ENCODE peak calls at places on chromosomes 13 and 19, in four cellular contexts. One of them, this sample, is unnamed.

GRCh38 chr13:114062754-114063153 is 69.7 kb downstream of the RASA3 start:
- DNase-seq in K562: no peak
- DNase-seq in HepG2: no peak
- DNase-seq in H1: no peak
- DNase-seq in this sample: no peak

GRCh38 chr13:22517544-22517943 is 663.2 kb upstream of the SGCG start:
- DNase-seq in H1: no peak
- DNase-seq in K562: no peak
- DNase-seq in HepG2: no peak
- DNase-seq in this sample: no peak

GRCh38 chr13:50543767-50544166 is 299.7 kb downstream of the DLEU7 start:
- DNase-seq in HepG2: no peak
- DNase-seq in K562: no peak
- DNase-seq in H1: no peak
- DNase-seq in this sample: no peak

GRCh38 chr13:75120071-75120470 is 361.9 kb downstream of the TBC1D4 start:
- DNase-seq in K562: no peak
- DNase-seq in HepG2: no peak
- DNase-seq in H1: no peak
- DNase-seq in this sample: no peak

GRCh38 chr13:110646442-110647364 is 31.4 kb downstream of the NAXD start:
- DNase-seq in HepG2: no peak
- DNase-seq in K562: no peak
- DNase-seq in H1: no peak
- DNase-seq in this sample: no peak

GRCh38 chr13:98563071-98563470 is 13.8 kb downstream of the STK24 start:
- DNase-seq in H1: no peak
- DNase-seq in K562: no peak
- DNase-seq in HepG2: no peak
- DNase-seq in this sample: no peak

GRCh38 chr19:13864223-13864512 is 12.8 kb upstream of the NANOS3 start:
- DNase-seq in K562: no peak
- DNase-seq in HepG2: no peak
- DNase-seq in H1: peak
- DNase-seq in this sample: no peak

GRCh38 chr19:13723206-13723605 is 41.1 kb upstream of the MRI1 start:
- DNase-seq in HepG2: no peak
- DNase-seq in H1: no peak
- DNase-seq in K562: no peak
- DNase-seq in this sample: no peak

GRCh38 chr13:30339721-30340366 is 32.5 kb upstream of the KATNAL1 start:
- DNase-seq in HepG2: no peak
- DNase-seq in K562: no peak
- DNase-seq in H1: no peak
- DNase-seq in this sample: no peak

GRCh38 chr13:99693351-99693750 is 192.1 kb downstream of the TM9SF2 start:
- DNase-seq in K562: no peak
- DNase-seq in H1: no peak
- DNase-seq in HepG2: no peak
- DNase-seq in this sample: no peak

GRCh38 chr13:32056316-32056715 is 24.7 kb downstream of the FRY start:
- DNase-seq in HepG2: no peak
- DNase-seq in H1: no peak
- DNase-seq in K562: no peak
- DNase-seq in this sample: no peak

GRCh38 chr19:54415208-54415900 is at the start of gene TTYH1:
- DNase-seq in K562: peak
- DNase-seq in H1: peak
- DNase-seq in HepG2: no peak
- DNase-seq in this sample: no peak

GRCh38 chr13:99431927-99432636 is 69.2 kb upstream of the TM9SF2 start:
- DNase-seq in HepG2: no peak
- DNase-seq in H1: no peak
- DNase-seq in K562: no peak
- DNase-seq in this sample: no peak

GRCh38 chr13:22375151-22375550 is 704.3 kb downstream of the FGF9 start:
- DNase-seq in K562: no peak
- DNase-seq in HepG2: no peak
- DNase-seq in H1: no peak
- DNase-seq in this sample: no peak

GRCh38 chr13:19665427-19665859 is 32.0 kb downstream of the MPHOSPH8 start:
- DNase-seq in H1: no peak
- DNase-seq in K562: no peak
- DNase-seq in HepG2: no peak
- DNase-seq in this sample: no peak

GRCh38 chr13:112877976-112878955 is 90.7 kb upstream of the MCF2L start:
- DNase-seq in H1: no peak
- DNase-seq in HepG2: no peak
- DNase-seq in K562: no peak
- DNase-seq in this sample: no peak

GRCh38 chr13:53260594-53260993 is 232.0 kb downstream of the OLFM4 start:
- DNase-seq in H1: no peak
- DNase-seq in K562: no peak
- DNase-seq in HepG2: no peak
- DNase-seq in this sample: no peak

GRCh38 chr19:31340059-31341025 is 8.9 kb downstream of the TSHZ3 start:
- DNase-seq in K562: no peak
- DNase-seq in HepG2: no peak
- DNase-seq in H1: peak
- DNase-seq in this sample: no peak

GRCh38 chr19:55406869-55407624 is 541 bp downstream of the UBE2S start:
- DNase-seq in HepG2: no peak
- DNase-seq in H1: no peak
- DNase-seq in K562: peak
- DNase-seq in this sample: peak

GRCh38 chr13:72726721-72727416 is 560 bp downstream of the MZT1 start:
- DNase-seq in K562: peak
- DNase-seq in HepG2: peak
- DNase-seq in H1: no peak
- DNase-seq in this sample: no peak

GRCh38 chr13:39663508-39663907 is 8.0 kb downstream of the COG6 start:
- DNase-seq in K562: no peak
- DNase-seq in H1: no peak
- DNase-seq in HepG2: no peak
- DNase-seq in this sample: no peak

GRCh38 chr13:34678154-34678553 is 263.9 kb upstream of the NBEA start:
- DNase-seq in K562: no peak
- DNase-seq in HepG2: peak
- DNase-seq in H1: no peak
- DNase-seq in this sample: peak

GRCh38 chr19:55626350-55626749 is 2.0 kb upstream of the ZNF784 start:
- DNase-seq in K562: no peak
- DNase-seq in H1: no peak
- DNase-seq in HepG2: no peak
- DNase-seq in this sample: no peak

GRCh38 chr19:34475026-34475974 is 6.3 kb upstream of the WTIP start:
- DNase-seq in K562: no peak
- DNase-seq in H1: no peak
- DNase-seq in HepG2: no peak
- DNase-seq in this sample: peak

GRCh38 chr19:17968376-17968775 is 1.5 kb downstream of the KCNN1 start:
- DNase-seq in H1: no peak
- DNase-seq in K562: no peak
- DNase-seq in HepG2: no peak
- DNase-seq in this sample: no peak

GRCh38 chr19:12995596-12996541 is 594 bp downstream of the NFIX start:
- DNase-seq in K562: peak
- DNase-seq in HepG2: no peak
- DNase-seq in H1: no peak
- DNase-seq in this sample: peak

GRCh38 chr19:3604227-3604986 is 2.3 kb downstream of the TBXA2R start:
- DNase-seq in HepG2: no peak
- DNase-seq in H1: no peak
- DNase-seq in K562: no peak
- DNase-seq in this sample: no peak

GRCh38 chr13:64877176-64877575 is 2353.0 kb downstream of the PCDH9 start:
- DNase-seq in H1: no peak
- DNase-seq in HepG2: no peak
- DNase-seq in K562: no peak
- DNase-seq in this sample: no peak

GRCh38 chr19:10334340-10335148 is 1.2 kb upstream of the RAVER1 start:
- DNase-seq in HepG2: peak
- DNase-seq in H1: peak
- DNase-seq in K562: peak
- DNase-seq in this sample: peak
- TF ChIP-seq JUN in HepG2: no peak
- TF ChIP-seq JUN in H1: no peak
- TF ChIP-seq JUN in K562: peak
- TF ChIP-seq JUN in this sample: no peak

GRCh38 chr13:28429685-28430290 is 65.1 kb downstream of the FLT1 start:
- DNase-seq in K562: no peak
- DNase-seq in HepG2: no peak
- DNase-seq in H1: no peak
- DNase-seq in this sample: no peak
- TF ChIP-seq POLR2AphosphoS5 in K562: no peak
- TF ChIP-seq POLR2AphosphoS5 in HepG2: no peak
- TF ChIP-seq POLR2AphosphoS5 in H1: peak
- TF ChIP-seq POLR2AphosphoS5 in this sample: no peak

GRCh38 chr19:7228935-7229541 is 65.2 kb downstream of the INSR start:
- DNase-seq in HepG2: no peak
- DNase-seq in H1: no peak
- DNase-seq in K562: no peak
- DNase-seq in this sample: no peak
- TF ChIP-seq JUN in HepG2: no peak
- TF ChIP-seq JUN in H1: no peak
- TF ChIP-seq JUN in K562: no peak
- TF ChIP-seq JUN in this sample: no peak

DNA sequence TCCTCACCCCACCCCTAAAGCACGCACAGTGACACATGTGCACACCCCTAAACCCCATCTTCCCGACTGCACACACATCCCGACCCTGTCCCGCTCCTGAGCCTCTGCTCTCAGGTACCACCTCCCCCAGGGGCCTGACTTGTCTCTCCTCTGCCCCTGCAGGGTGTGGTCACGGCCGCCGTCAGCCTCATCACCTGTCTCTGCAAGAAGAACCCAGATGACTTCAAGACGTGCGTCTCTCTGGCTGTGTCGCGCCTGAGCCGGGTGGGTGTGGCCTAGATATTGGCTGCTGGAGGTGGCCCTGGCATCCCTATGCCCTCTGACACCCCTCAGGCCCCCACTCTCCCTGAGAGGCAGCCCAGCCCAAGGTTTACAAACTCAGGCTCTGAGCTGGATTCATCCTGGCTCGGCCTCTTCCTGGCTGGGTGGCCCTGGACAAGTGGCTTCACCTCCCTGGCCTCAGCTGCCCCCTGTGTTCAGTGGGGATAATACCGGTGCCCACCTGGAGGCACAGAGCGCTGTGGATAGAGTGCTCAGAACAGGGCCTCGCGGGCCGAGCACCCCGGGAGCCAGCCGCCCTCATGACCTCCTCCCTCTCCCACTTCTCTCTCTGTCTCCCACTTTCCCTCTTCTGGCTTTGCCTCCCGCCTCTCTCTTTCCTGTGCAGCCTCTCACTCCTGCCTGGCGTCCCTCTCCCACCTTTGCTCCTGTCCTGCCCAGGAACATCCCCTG is 20.1 kb downstream of the FUZ start:
- DNase-seq in K562: no peak
- DNase-seq in HepG2: no peak
- DNase-seq in H1: no peak
- DNase-seq in this sample: no peak
- TF ChIP-seq POLR2AphosphoS5 in K562: no peak
- TF ChIP-seq POLR2AphosphoS5 in HepG2: no peak
- TF ChIP-seq POLR2AphosphoS5 in H1: no peak
- TF ChIP-seq POLR2AphosphoS5 in this sample: no peak

GRCh38 chr13:44576396-44577235 is 486 bp upstream of the TSC22D1 start:
- DNase-seq in H1: no peak
- DNase-seq in HepG2: no peak
- DNase-seq in K562: peak
- DNase-seq in this sample: no peak
- TF ChIP-seq JUN in H1: no peak
- TF ChIP-seq JUN in HepG2: no peak
- TF ChIP-seq JUN in K562: no peak
- TF ChIP-seq JUN in this sample: no peak

GRCh38 chr13:101520672-101521071 is 68.2 kb downstream of the ITGBL1 start:
- DNase-seq in H1: no peak
- DNase-seq in K562: no peak
- DNase-seq in HepG2: no peak
- DNase-seq in this sample: peak
- TF ChIP-seq POLR2AphosphoS5 in H1: no peak
- TF ChIP-seq POLR2AphosphoS5 in K562: no peak
- TF ChIP-seq POLR2AphosphoS5 in HepG2: no peak
- TF ChIP-seq POLR2AphosphoS5 in this sample: peak

DNA sequence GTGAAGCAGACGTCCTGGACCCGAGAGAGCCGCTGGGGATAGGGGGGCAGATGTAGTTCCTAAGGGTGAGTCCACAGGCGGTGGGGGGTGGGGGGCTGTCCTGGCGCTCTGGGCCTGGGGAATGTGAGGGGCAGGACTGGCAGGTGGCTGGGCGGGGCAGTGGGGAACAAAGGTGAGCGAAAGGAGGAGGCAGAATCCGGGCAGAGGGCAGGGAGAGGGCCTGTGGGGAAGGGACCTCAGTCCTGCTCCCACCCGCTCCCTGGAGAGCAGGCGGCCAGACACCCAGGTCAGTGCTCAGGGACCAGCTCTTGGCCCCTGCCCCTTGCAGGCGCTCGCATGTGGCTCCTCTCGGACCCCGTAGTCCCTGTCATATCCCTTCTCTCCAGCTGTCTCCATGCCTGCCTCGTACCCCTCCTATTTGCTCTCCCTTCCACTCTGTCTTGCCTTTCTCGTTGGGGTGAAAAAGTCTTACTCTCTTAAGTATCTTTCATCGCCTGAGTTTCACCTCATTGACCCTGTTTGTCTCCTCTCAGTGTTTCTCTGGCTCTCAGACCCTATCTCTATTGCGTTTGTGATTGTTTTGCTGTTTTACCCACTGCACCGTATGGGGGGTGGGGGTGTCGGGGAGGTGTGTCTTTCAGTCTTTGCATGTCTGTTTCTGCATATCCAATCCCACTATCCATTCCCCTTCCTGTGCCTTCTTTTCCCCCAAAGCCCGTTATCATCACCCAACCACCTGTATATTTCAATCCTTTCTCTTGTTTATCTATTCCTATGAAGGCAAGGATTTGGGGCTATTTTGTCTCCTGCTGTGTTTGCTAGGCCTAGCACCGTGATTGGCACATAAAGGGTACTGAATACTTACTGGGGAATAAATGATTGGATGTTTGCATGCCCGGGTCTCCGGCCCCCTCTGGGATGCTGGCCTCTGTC is 5.8 kb downstream of the SPHK2 start:
- DNase-seq in K562: peak
- DNase-seq in HepG2: no peak
- DNase-seq in H1: no peak
- DNase-seq in this sample: no peak
- TF ChIP-seq JUN in K562: no peak
- TF ChIP-seq JUN in HepG2: no peak
- TF ChIP-seq JUN in H1: no peak
- TF ChIP-seq JUN in this sample: no peak

GRCh38 chr19:40798223-40798996 is 581 bp upstream of the EGLN2 start:
- DNase-seq in HepG2: peak
- DNase-seq in K562: peak
- DNase-seq in H1: peak
- DNase-seq in this sample: peak
- TF ChIP-seq POLR2AphosphoS5 in HepG2: peak
- TF ChIP-seq POLR2AphosphoS5 in K562: no peak
- TF ChIP-seq POLR2AphosphoS5 in H1: peak
- TF ChIP-seq POLR2AphosphoS5 in this sample: no peak

GRCh38 chr13:95226476-95226875 is 74.8 kb downstream of the ABCC4 start:
- DNase-seq in H1: no peak
- DNase-seq in HepG2: no peak
- DNase-seq in K562: peak
- DNase-seq in this sample: no peak
- TF ChIP-seq JUN in H1: no peak
- TF ChIP-seq JUN in HepG2: no peak
- TF ChIP-seq JUN in K562: no peak
- TF ChIP-seq JUN in this sample: no peak